ENCODE peak calls at places on chromosomes 16 and 17, in eight cellular contexts. One of them, this sample, is unnamed.

GRCh38 chr17:16100737-16101400 is 101.2 kb downstream of the TTC19 start:
- DNase-seq in lower leg skin: no peak
- DNase-seq in thoracic aorta: no peak
- DNase-seq in astrocyte: no peak
- DNase-seq in lung: no peak
- DNase-seq in dorsolateral prefrontal cortex: no peak
- DNase-seq in IMR-90: no peak
- DNase-seq in brain microvascular endothelial cell: peak
- DNase-seq in this sample: no peak

GRCh38 chr16:5323284-5323683 is 225.7 kb upstream of the EEF2KMT start:
- DNase-seq in lower leg skin: no peak
- DNase-seq in thoracic aorta: no peak
- DNase-seq in astrocyte: peak
- DNase-seq in lung: no peak
- DNase-seq in dorsolateral prefrontal cortex: no peak
- DNase-seq in IMR-90: no peak
- DNase-seq in brain microvascular endothelial cell: no peak
- DNase-seq in this sample: no peak

GRCh38 chr17:41691031-41691777 is 2.5 kb downstream of the EIF1 start:
- DNase-seq in lower leg skin: no peak
- DNase-seq in thoracic aorta: no peak
- DNase-seq in astrocyte: no peak
- DNase-seq in lung: no peak
- DNase-seq in dorsolateral prefrontal cortex: no peak
- DNase-seq in IMR-90: peak
- DNase-seq in brain microvascular endothelial cell: no peak
- DNase-seq in this sample: no peak

GRCh38 chr16:23345237-23345636 is 43.1 kb downstream of the SCNN1B start:
- DNase-seq in lower leg skin: no peak
- DNase-seq in thoracic aorta: no peak
- DNase-seq in astrocyte: no peak
- DNase-seq in lung: no peak
- DNase-seq in dorsolateral prefrontal cortex: no peak
- DNase-seq in IMR-90: no peak
- DNase-seq in brain microvascular endothelial cell: no peak
- DNase-seq in this sample: no peak

GRCh38 chr16:22664132-22664531 is 149.8 kb upstream of the HS3ST2 start:
- DNase-seq in lower leg skin: no peak
- DNase-seq in thoracic aorta: no peak
- DNase-seq in astrocyte: no peak
- DNase-seq in lung: no peak
- DNase-seq in dorsolateral prefrontal cortex: peak
- DNase-seq in IMR-90: no peak
- DNase-seq in brain microvascular endothelial cell: no peak
- DNase-seq in this sample: no peak

GRCh38 chr17:13353590-13353989 is 248.1 kb downstream of the HS3ST3A1 start:
- DNase-seq in lower leg skin: no peak
- DNase-seq in thoracic aorta: no peak
- DNase-seq in astrocyte: peak
- DNase-seq in lung: no peak
- DNase-seq in dorsolateral prefrontal cortex: no peak
- DNase-seq in IMR-90: peak
- DNase-seq in brain microvascular endothelial cell: no peak
- DNase-seq in this sample: no peak

GRCh38 chr17:75250009-75250471 is 11.4 kb downstream of the GGA3 start:
- DNase-seq in lower leg skin: no peak
- DNase-seq in thoracic aorta: no peak
- DNase-seq in astrocyte: no peak
- DNase-seq in lung: no peak
- DNase-seq in dorsolateral prefrontal cortex: no peak
- DNase-seq in IMR-90: peak
- DNase-seq in brain microvascular endothelial cell: peak
- DNase-seq in this sample: no peak

GRCh38 chr17:13728751-13729150 is 127.0 kb upstream of the HS3ST3A1 start:
- DNase-seq in lower leg skin: no peak
- DNase-seq in thoracic aorta: no peak
- DNase-seq in astrocyte: peak
- DNase-seq in lung: no peak
- DNase-seq in dorsolateral prefrontal cortex: no peak
- DNase-seq in IMR-90: peak
- DNase-seq in brain microvascular endothelial cell: no peak
- DNase-seq in this sample: no peak

GRCh38 chr16:4832698-4833343 is 14.3 kb downstream of the GLYR1 start:
- DNase-seq in lower leg skin: no peak
- DNase-seq in thoracic aorta: no peak
- DNase-seq in astrocyte: no peak
- DNase-seq in lung: no peak
- DNase-seq in dorsolateral prefrontal cortex: no peak
- DNase-seq in IMR-90: no peak
- DNase-seq in brain microvascular endothelial cell: no peak
- DNase-seq in this sample: no peak

GRCh38 chr17:60345233-60345632 is 46.7 kb downstream of the USP32 start:
- DNase-seq in lower leg skin: no peak
- DNase-seq in thoracic aorta: no peak
- DNase-seq in astrocyte: no peak
- DNase-seq in lung: no peak
- DNase-seq in dorsolateral prefrontal cortex: no peak
- DNase-seq in IMR-90: no peak
- DNase-seq in brain microvascular endothelial cell: no peak
- DNase-seq in this sample: no peak

GRCh38 chr16:88103581-88104188 is 152.5 kb downstream of the BANP start:
- DNase-seq in lower leg skin: no peak
- DNase-seq in thoracic aorta: no peak
- DNase-seq in astrocyte: no peak
- DNase-seq in lung: no peak
- DNase-seq in dorsolateral prefrontal cortex: no peak
- DNase-seq in IMR-90: no peak
- DNase-seq in brain microvascular endothelial cell: no peak
- DNase-seq in this sample: no peak

GRCh38 chr17:35082073-35082657 is 18.7 kb upstream of the RFFL start:
- DNase-seq in lower leg skin: no peak
- DNase-seq in thoracic aorta: no peak
- DNase-seq in astrocyte: peak
- DNase-seq in lung: no peak
- DNase-seq in dorsolateral prefrontal cortex: no peak
- DNase-seq in IMR-90: peak
- DNase-seq in brain microvascular endothelial cell: peak
- DNase-seq in this sample: peak

GRCh38 chr16:84535408-84535807 is 30.9 kb upstream of the MEAK7 start:
- DNase-seq in lower leg skin: no peak
- DNase-seq in thoracic aorta: no peak
- DNase-seq in astrocyte: no peak
- DNase-seq in lung: no peak
- DNase-seq in dorsolateral prefrontal cortex: no peak
- DNase-seq in IMR-90: no peak
- DNase-seq in brain microvascular endothelial cell: no peak
- DNase-seq in this sample: no peak

GRCh38 chr16:23187341-23187740 is 4.8 kb downstream of the SCNN1G start:
- DNase-seq in lower leg skin: no peak
- DNase-seq in thoracic aorta: no peak
- DNase-seq in astrocyte: no peak
- DNase-seq in lung: no peak
- DNase-seq in dorsolateral prefrontal cortex: no peak
- DNase-seq in IMR-90: no peak
- DNase-seq in brain microvascular endothelial cell: no peak
- DNase-seq in this sample: no peak

GRCh38 chr16:30923554-30924085 is at the start of gene FBXL19:
- DNase-seq in lower leg skin: no peak
- DNase-seq in thoracic aorta: no peak
- DNase-seq in astrocyte: no peak
- DNase-seq in lung: no peak
- DNase-seq in dorsolateral prefrontal cortex: no peak
- DNase-seq in IMR-90: no peak
- DNase-seq in brain microvascular endothelial cell: no peak
- DNase-seq in this sample: no peak

GRCh38 chr16:30095166-30096078 is 591 bp downstream of the YPEL3 start:
- DNase-seq in lower leg skin: peak
- DNase-seq in thoracic aorta: no peak
- DNase-seq in astrocyte: no peak
- DNase-seq in lung: no peak
- DNase-seq in dorsolateral prefrontal cortex: no peak
- DNase-seq in IMR-90: no peak
- DNase-seq in brain microvascular endothelial cell: no peak
- DNase-seq in this sample: no peak

GRCh38 chr17:67431210-67432015 is 54.3 kb downstream of the PITPNC1 start:
- DNase-seq in lower leg skin: no peak
- DNase-seq in thoracic aorta: no peak
- DNase-seq in astrocyte: peak
- DNase-seq in lung: no peak
- DNase-seq in dorsolateral prefrontal cortex: no peak
- DNase-seq in IMR-90: peak
- DNase-seq in brain microvascular endothelial cell: peak
- DNase-seq in this sample: peak

GRCh38 chr16:1823821-1824220 is 2.8 kb downstream of the HAGH start:
- DNase-seq in lower leg skin: no peak
- DNase-seq in thoracic aorta: no peak
- DNase-seq in astrocyte: peak
- DNase-seq in lung: no peak
- DNase-seq in dorsolateral prefrontal cortex: peak
- DNase-seq in IMR-90: peak
- DNase-seq in brain microvascular endothelial cell: peak
- DNase-seq in this sample: no peak

GRCh38 chr16:1828645-1829410 is 1.8 kb downstream of the FAHD1 start:
- DNase-seq in lower leg skin: no peak
- DNase-seq in thoracic aorta: no peak
- DNase-seq in astrocyte: no peak
- DNase-seq in lung: no peak
- DNase-seq in dorsolateral prefrontal cortex: no peak
- DNase-seq in IMR-90: no peak
- DNase-seq in brain microvascular endothelial cell: no peak
- DNase-seq in this sample: no peak

GRCh38 chr16:1825381-1825863 is 1.2 kb downstream of the HAGH start:
- DNase-seq in lower leg skin: no peak
- DNase-seq in thoracic aorta: no peak
- DNase-seq in astrocyte: no peak
- DNase-seq in lung: no peak
- DNase-seq in dorsolateral prefrontal cortex: no peak
- DNase-seq in IMR-90: no peak
- DNase-seq in brain microvascular endothelial cell: no peak
- DNase-seq in this sample: no peak

GRCh38 chr16:1826691-1827573 is at the start of the genes FAHD1 and HAGH:
- DNase-seq in lower leg skin: peak
- DNase-seq in thoracic aorta: peak
- DNase-seq in astrocyte: peak
- DNase-seq in lung: peak
- DNase-seq in dorsolateral prefrontal cortex: peak
- DNase-seq in IMR-90: peak
- DNase-seq in brain microvascular endothelial cell: peak
- DNase-seq in this sample: peak

GRCh38 chr16:1825864-1826690 is 548 bp downstream of the HAGH start:
- DNase-seq in lower leg skin: no peak
- DNase-seq in thoracic aorta: no peak
- DNase-seq in astrocyte: peak
- DNase-seq in lung: no peak
- DNase-seq in dorsolateral prefrontal cortex: no peak
- DNase-seq in IMR-90: peak
- DNase-seq in brain microvascular endothelial cell: no peak
- DNase-seq in this sample: no peak
- TF ChIP-seq CTCF in lower leg skin: no peak
- TF ChIP-seq CTCF in thoracic aorta: no peak
- TF ChIP-seq CTCF in astrocyte: no peak
- TF ChIP-seq CTCF in lung: no peak
- TF ChIP-seq CTCF in dorsolateral prefrontal cortex: no peak
- TF ChIP-seq CTCF in IMR-90: peak
- TF ChIP-seq CTCF in brain microvascular endothelial cell: no peak
- TF ChIP-seq CTCF in this sample: no peak

DNA sequence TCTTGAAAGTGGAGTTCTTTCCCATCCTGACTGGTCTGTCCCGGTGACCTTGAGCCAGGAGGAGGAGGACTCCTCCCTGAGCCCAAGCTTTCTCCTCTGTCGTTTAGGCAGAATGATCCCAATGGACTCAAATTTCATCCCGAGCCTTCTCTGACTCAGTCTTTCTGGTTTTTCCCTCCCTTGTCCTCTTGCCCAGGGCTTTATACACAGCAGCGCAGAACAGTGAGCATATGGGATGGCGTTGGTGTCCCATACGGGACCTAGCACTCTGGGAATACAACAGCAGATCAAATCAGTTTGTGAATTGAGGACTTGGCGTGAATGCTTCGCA is 950 bp upstream of the XYLT1 start:
- DNase-seq in lower leg skin: no peak
- DNase-seq in thoracic aorta: no peak
- DNase-seq in astrocyte: peak
- DNase-seq in lung: no peak
- DNase-seq in dorsolateral prefrontal cortex: no peak
- DNase-seq in IMR-90: peak
- DNase-seq in brain microvascular endothelial cell: no peak
- DNase-seq in this sample: no peak
- H3K4me3 ChIP-seq in lower leg skin: no peak
- H3K4me3 ChIP-seq in thoracic aorta: peak
- H3K4me3 ChIP-seq in astrocyte: no peak
- H3K4me3 ChIP-seq in lung: no peak
- H3K4me3 ChIP-seq in dorsolateral prefrontal cortex: no peak
- H3K4me3 ChIP-seq in IMR-90: no peak
- H3K4me3 ChIP-seq in brain microvascular endothelial cell: no peak
- H3K4me3 ChIP-seq in this sample: peak

GRCh38 chr16:13875614-13876284 is 44.2 kb upstream of the ERCC4 start:
- DNase-seq in lower leg skin: no peak
- DNase-seq in thoracic aorta: no peak
- DNase-seq in astrocyte: no peak
- DNase-seq in lung: no peak
- DNase-seq in dorsolateral prefrontal cortex: no peak
- DNase-seq in IMR-90: no peak
- DNase-seq in brain microvascular endothelial cell: no peak
- DNase-seq in this sample: no peak

DNA sequence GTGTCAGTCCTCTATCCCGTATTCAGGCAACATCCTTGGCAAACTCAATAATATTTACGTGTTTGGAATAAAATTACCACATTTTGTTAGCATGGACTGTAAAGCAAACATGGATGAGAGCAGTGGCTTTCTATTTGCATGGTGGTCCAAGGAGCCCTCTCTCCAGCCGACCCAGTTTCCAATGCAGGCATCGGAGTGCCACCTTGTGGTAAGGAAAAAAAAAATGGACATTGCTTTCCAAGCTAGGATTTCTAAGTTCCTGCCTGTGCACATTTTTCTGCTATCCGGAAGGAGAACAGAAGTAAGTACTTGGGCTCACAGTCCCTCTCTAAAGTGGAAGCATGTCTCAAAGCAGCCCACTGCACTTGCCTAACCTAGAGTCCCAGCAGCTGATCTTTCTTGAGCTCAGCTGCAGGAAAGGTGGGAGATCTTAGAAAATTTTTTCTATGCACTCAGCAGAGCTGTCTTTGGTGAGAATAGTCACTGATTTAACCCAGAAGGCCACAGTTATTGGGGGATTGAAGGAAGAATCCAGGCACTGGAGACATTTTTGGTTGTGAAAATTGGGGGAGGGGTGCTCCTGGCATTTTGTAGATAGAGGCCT is 46.0 kb upstream of the ERCC4 start:
- DNase-seq in lower leg skin: no peak
- DNase-seq in thoracic aorta: no peak
- DNase-seq in astrocyte: no peak
- DNase-seq in lung: no peak
- DNase-seq in dorsolateral prefrontal cortex: no peak
- DNase-seq in IMR-90: peak
- DNase-seq in brain microvascular endothelial cell: no peak
- DNase-seq in this sample: no peak
- TF ChIP-seq CTCF in lower leg skin: no peak
- TF ChIP-seq CTCF in thoracic aorta: peak
- TF ChIP-seq CTCF in astrocyte: peak
- TF ChIP-seq CTCF in lung: no peak
- TF ChIP-seq CTCF in dorsolateral prefrontal cortex: peak
- TF ChIP-seq CTCF in IMR-90: peak
- TF ChIP-seq CTCF in brain microvascular endothelial cell: peak
- TF ChIP-seq CTCF in this sample: peak

GRCh38 chr16:66904846-66905632 is 13.6 kb downstream of the CDH16 start:
- DNase-seq in lower leg skin: no peak
- DNase-seq in thoracic aorta: no peak
- DNase-seq in astrocyte: no peak
- DNase-seq in lung: no peak
- DNase-seq in dorsolateral prefrontal cortex: no peak
- DNase-seq in IMR-90: peak
- DNase-seq in brain microvascular endothelial cell: no peak
- DNase-seq in this sample: no peak
- H3K4me3 ChIP-seq in lower leg skin: no peak
- H3K4me3 ChIP-seq in thoracic aorta: peak
- H3K4me3 ChIP-seq in astrocyte: no peak
- H3K4me3 ChIP-seq in lung: no peak
- H3K4me3 ChIP-seq in dorsolateral prefrontal cortex: no peak
- H3K4me3 ChIP-seq in IMR-90: no peak
- H3K4me3 ChIP-seq in brain microvascular endothelial cell: no peak
- H3K4me3 ChIP-seq in this sample: no peak

This sample was measured in AG09309.